ENCODE peak calls at places on chromosomes 2 and 18, in ten cellular contexts. C is right lobe of liver, E is hippocampal formation, H is NCI-H2029, U is progenitor cell of endocrine pancreas, V is NCI-H146, Q is T-cell, F is head of caudate nucleus, J is glutamatergic neuron, S is NCI-H2081. W is an unnamed sample.

GRCh38 chr2:153567367-153567766 is 88.8 kb upstream of the RPRM start:
- DNase-seq in H (no peak), V (no peak), S (no peak), U (no peak), Q (no peak), F (no peak), E (no peak), J (no peak), C (no peak), W (no peak)

GRCh38 chr2:137847443-137847842 is 116.8 kb upstream of the HNMT start:
- DNase-seq in H (no peak), F (no peak), S (no peak), J (no peak), V (no peak), E (no peak), C (no peak), U (no peak), Q (no peak), W (no peak)

GRCh38 chr2:175964195-175964594 is 37.9 kb downstream of the LNPK start:
- DNase-seq in J (no peak), H (no peak), E (no peak), F (no peak), U (no peak), C (no peak), Q (no peak), V (no peak), S (peak), W (no peak)

GRCh38 chr18:5510109-5510846 is 33.5 kb downstream of the EPB41L3 start:
- DNase-seq in C (no peak), E (no peak), U (no peak), Q (no peak), J (no peak), S (no peak), H (no peak), F (no peak), V (no peak), W (no peak)

GRCh38 chr2:68255736-68256450 is 3.6 kb upstream of the PPP3R1 start:
- DNase-seq in H (no peak), F (no peak), Q (no peak), V (no peak), U (no peak), S (no peak), C (no peak), J (no peak), E (no peak), W (no peak)

GRCh38 chr2:119384971-119385370 is 18.2 kb downstream of the DBI start:
- DNase-seq in F (no peak), C (no peak), S (peak), H (no peak), V (peak), U (no peak), Q (no peak), J (no peak), E (no peak), W (no peak)

GRCh38 chr18:31667185-31667584 is 17.2 kb downstream of the B4GALT6 start:
- DNase-seq in V (no peak), J (no peak), H (no peak), U (no peak), F (no peak), C (no peak), E (no peak), S (no peak), Q (no peak), W (no peak)

GRCh38 chr2:179985163-179985820 is 21.8 kb downstream of the CWC22 start:
- DNase-seq in J (no peak), Q (no peak), V (no peak), E (no peak), U (no peak), S (no peak), C (no peak), H (no peak), F (no peak), W (no peak)

GRCh38 chr2:36409971-36410370 is 54.4 kb downstream of the CRIM1 start:
- DNase-seq in H (no peak), J (no peak), C (no peak), Q (no peak), V (no peak), E (no peak), S (no peak), F (no peak), U (no peak), W (no peak)

GRCh38 chr2:204060896-204061640 is 124.5 kb downstream of the ICOS start:
- DNase-seq in C (no peak), S (no peak), H (no peak), J (peak), F (no peak), E (no peak), V (peak), Q (no peak), U (no peak), W (no peak)

GRCh38 chr2:19897623-19898245 is 4.0 kb downstream of the TTC32 start:
- DNase-seq in J (no peak), C (no peak), F (no peak), H (no peak), E (no peak), Q (no peak), S (peak), U (no peak), V (no peak), W (no peak)

GRCh38 chr2:217166241-217166640 is 306.4 kb upstream of the TNP1 start:
- DNase-seq in Q (no peak), F (no peak), H (peak), U (no peak), V (peak), S (peak), E (no peak), C (no peak), J (no peak), W (no peak)

GRCh38 chr2:240439698-240440151 is 4.3 kb downstream of the GPC1 start:
- DNase-seq in E (no peak), C (peak), J (no peak), F (no peak), S (no peak), V (no peak), Q (no peak), U (no peak), H (no peak), W (no peak)

GRCh38 chr2:2932189-2932588 is 445.4 kb downstream of the EIPR1 start:
- DNase-seq in J (no peak), U (no peak), C (no peak), Q (no peak), H (no peak), S (no peak), F (no peak), V (no peak), E (no peak), W (no peak)

W was measured in posterior cingulate gyrus.